ENCODE peak calls at places on chromosome 5, in nine cellular contexts. One of them, this sample, is unnamed.

GRCh38 chr5:14729448-14730385 is 65.2 kb downstream of the OTULIN start:
- DNase-seq in OCI-LY7: no peak
- DNase-seq in lower leg skin: no peak
- DNase-seq in PC-3: no peak
- DNase-seq in GM20000: no peak
- DNase-seq in endothelial cell: no peak
- DNase-seq in nephron progenitor cell: no peak
- DNase-seq in gastrocnemius medialis: no peak
- DNase-seq in tibial artery: no peak
- DNase-seq in this sample: no peak

GRCh38 chr5:140311011-140311467 is 8.1 kb upstream of the PFDN1 start:
- DNase-seq in OCI-LY7: no peak
- DNase-seq in lower leg skin: no peak
- DNase-seq in PC-3: peak; percentile 86
- DNase-seq in GM20000: no peak
- DNase-seq in endothelial cell: no peak
- DNase-seq in nephron progenitor cell: no peak
- DNase-seq in gastrocnemius medialis: no peak
- DNase-seq in tibial artery: no peak
- DNase-seq in this sample: peak; percentile 83

GRCh38 chr5:32190094-32190493 is 16.0 kb upstream of the GOLPH3 start:
- DNase-seq in OCI-LY7: no peak
- DNase-seq in lower leg skin: no peak
- DNase-seq in PC-3: no peak
- DNase-seq in GM20000: no peak
- DNase-seq in endothelial cell: no peak
- DNase-seq in nephron progenitor cell: no peak
- DNase-seq in gastrocnemius medialis: no peak
- DNase-seq in tibial artery: no peak
- DNase-seq in this sample: no peak

GRCh38 chr5:168174376-168174775 is 117.1 kb upstream of the WWC1 start:
- DNase-seq in OCI-LY7: no peak
- DNase-seq in lower leg skin: no peak
- DNase-seq in PC-3: no peak
- DNase-seq in GM20000: no peak
- DNase-seq in endothelial cell: no peak
- DNase-seq in nephron progenitor cell: no peak
- DNase-seq in gastrocnemius medialis: no peak
- DNase-seq in tibial artery: no peak
- DNase-seq in this sample: no peak

GRCh38 chr5:109533847-109534272 is 124.1 kb upstream of the PJA2 start:
- DNase-seq in OCI-LY7: no peak
- DNase-seq in lower leg skin: no peak
- DNase-seq in PC-3: peak; percentile 36
- DNase-seq in GM20000: no peak
- DNase-seq in endothelial cell: no peak
- DNase-seq in nephron progenitor cell: no peak
- DNase-seq in gastrocnemius medialis: no peak
- DNase-seq in tibial artery: no peak
- DNase-seq in this sample: peak; percentile 18

GRCh38 chr5:77683171-77683732 is 44.7 kb upstream of the OTP start:
- DNase-seq in OCI-LY7: no peak
- DNase-seq in lower leg skin: no peak
- DNase-seq in PC-3: no peak
- DNase-seq in GM20000: no peak
- DNase-seq in endothelial cell: no peak
- DNase-seq in nephron progenitor cell: no peak
- DNase-seq in gastrocnemius medialis: no peak
- DNase-seq in tibial artery: no peak
- DNase-seq in this sample: no peak

GRCh38 chr5:140632366-140633080 is 452 bp downstream of the CD14 start:
- DNase-seq in OCI-LY7: no peak
- DNase-seq in lower leg skin: no peak
- DNase-seq in PC-3: no peak
- DNase-seq in GM20000: peak; percentile 44
- DNase-seq in endothelial cell: no peak
- DNase-seq in nephron progenitor cell: no peak
- DNase-seq in gastrocnemius medialis: peak; percentile 24
- DNase-seq in tibial artery: peak; percentile 53
- DNase-seq in this sample: peak; percentile 9

GRCh38 chr5:133506165-133506564 is 106.2 kb downstream of the FSTL4 start:
- DNase-seq in OCI-LY7: no peak
- DNase-seq in lower leg skin: no peak
- DNase-seq in PC-3: no peak
- DNase-seq in GM20000: no peak
- DNase-seq in endothelial cell: no peak
- DNase-seq in nephron progenitor cell: no peak
- DNase-seq in gastrocnemius medialis: no peak
- DNase-seq in tibial artery: no peak
- DNase-seq in this sample: no peak

GRCh38 chr5:56447232-56447631 is 214.1 kb upstream of the ANKRD55 start:
- DNase-seq in OCI-LY7: no peak
- DNase-seq in lower leg skin: no peak
- DNase-seq in PC-3: no peak
- DNase-seq in GM20000: no peak
- DNase-seq in endothelial cell: no peak
- DNase-seq in nephron progenitor cell: no peak
- DNase-seq in gastrocnemius medialis: no peak
- DNase-seq in tibial artery: no peak
- DNase-seq in this sample: no peak

GRCh38 chr5:151047814-151048425 is 27.5 kb downstream of the GPX3 start:
- DNase-seq in OCI-LY7: peak; percentile 37
- DNase-seq in lower leg skin: no peak
- DNase-seq in PC-3: peak; percentile 22
- DNase-seq in GM20000: peak; percentile 41
- DNase-seq in endothelial cell: peak; percentile 40
- DNase-seq in nephron progenitor cell: peak; percentile 26
- DNase-seq in gastrocnemius medialis: no peak
- DNase-seq in tibial artery: peak; percentile 43
- DNase-seq in this sample: no peak

GRCh38 chr5:57988808-57989207 is 471.1 kb downstream of the PLK2 start:
- DNase-seq in OCI-LY7: no peak
- DNase-seq in lower leg skin: no peak
- DNase-seq in PC-3: no peak
- DNase-seq in GM20000: no peak
- DNase-seq in endothelial cell: no peak
- DNase-seq in nephron progenitor cell: no peak
- DNase-seq in gastrocnemius medialis: no peak
- DNase-seq in tibial artery: no peak
- DNase-seq in this sample: no peak

GRCh38 chr5:673837-674629 is 19.1 kb downstream of the TPPP start:
- DNase-seq in OCI-LY7: no peak
- DNase-seq in lower leg skin: no peak
- DNase-seq in PC-3: no peak
- DNase-seq in GM20000: no peak
- DNase-seq in endothelial cell: no peak
- DNase-seq in nephron progenitor cell: no peak
- DNase-seq in gastrocnemius medialis: peak; percentile 39
- DNase-seq in tibial artery: no peak
- DNase-seq in this sample: no peak

GRCh38 chr5:173806270-173807035 is 81.7 kb upstream of the CPEB4 start:
- DNase-seq in OCI-LY7: no peak
- DNase-seq in lower leg skin: no peak
- DNase-seq in PC-3: peak; percentile 22
- DNase-seq in GM20000: no peak
- DNase-seq in endothelial cell: no peak
- DNase-seq in nephron progenitor cell: no peak
- DNase-seq in gastrocnemius medialis: no peak
- DNase-seq in tibial artery: no peak
- DNase-seq in this sample: no peak

GRCh38 chr5:173807150-173807784 is 80.9 kb upstream of the CPEB4 start:
- DNase-seq in OCI-LY7: no peak
- DNase-seq in lower leg skin: no peak
- DNase-seq in PC-3: no peak
- DNase-seq in GM20000: no peak
- DNase-seq in endothelial cell: no peak
- DNase-seq in nephron progenitor cell: no peak
- DNase-seq in gastrocnemius medialis: no peak
- DNase-seq in tibial artery: no peak
- DNase-seq in this sample: no peak

GRCh38 chr5:173812811-173813550 is 75.2 kb upstream of the CPEB4 start:
- DNase-seq in OCI-LY7: no peak
- DNase-seq in lower leg skin: no peak
- DNase-seq in PC-3: no peak
- DNase-seq in GM20000: no peak
- DNase-seq in endothelial cell: no peak
- DNase-seq in nephron progenitor cell: no peak
- DNase-seq in gastrocnemius medialis: no peak
- DNase-seq in tibial artery: no peak
- DNase-seq in this sample: peak; percentile 47

GRCh38 chr5:173808079-173808808 is 79.9 kb upstream of the CPEB4 start:
- DNase-seq in OCI-LY7: no peak
- DNase-seq in lower leg skin: no peak
- DNase-seq in PC-3: no peak
- DNase-seq in GM20000: no peak
- DNase-seq in endothelial cell: no peak
- DNase-seq in nephron progenitor cell: no peak
- DNase-seq in gastrocnemius medialis: no peak
- DNase-seq in tibial artery: no peak
- DNase-seq in this sample: no peak

DNA sequence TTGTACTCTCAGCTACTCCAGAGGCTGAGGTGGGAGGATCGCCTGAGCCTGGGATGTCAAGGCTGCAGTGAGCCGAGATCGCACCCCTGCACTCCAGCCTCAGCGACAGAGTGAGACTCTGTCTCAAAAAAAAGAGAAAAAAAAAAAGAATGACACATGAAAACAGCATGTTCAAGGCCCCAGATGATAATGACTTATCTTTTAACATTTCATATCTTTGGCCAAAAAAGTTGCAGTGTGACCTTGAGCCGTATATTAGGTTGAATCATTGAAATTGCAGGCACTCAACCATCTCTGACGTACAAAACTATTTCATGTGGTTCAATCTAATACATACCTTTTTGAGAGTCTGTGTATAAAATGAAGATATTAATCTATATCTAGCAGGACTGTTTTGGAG is 79.1 kb upstream of the CPEB4 start:
- DNase-seq in OCI-LY7: no peak
- DNase-seq in lower leg skin: no peak
- DNase-seq in PC-3: no peak
- DNase-seq in GM20000: no peak
- DNase-seq in endothelial cell: no peak
- DNase-seq in nephron progenitor cell: no peak
- DNase-seq in gastrocnemius medialis: no peak
- DNase-seq in tibial artery: no peak
- DNase-seq in this sample: no peak
- TF ChIP-seq CTCF in OCI-LY7: no peak
- TF ChIP-seq CTCF in lower leg skin: no peak
- TF ChIP-seq CTCF in PC-3: no peak
- TF ChIP-seq CTCF in GM20000: no peak
- TF ChIP-seq CTCF in endothelial cell: no peak
- TF ChIP-seq CTCF in nephron progenitor cell: no peak
- TF ChIP-seq CTCF in gastrocnemius medialis: no peak
- TF ChIP-seq CTCF in tibial artery: no peak
- TF ChIP-seq CTCF in this sample: no peak

DNA sequence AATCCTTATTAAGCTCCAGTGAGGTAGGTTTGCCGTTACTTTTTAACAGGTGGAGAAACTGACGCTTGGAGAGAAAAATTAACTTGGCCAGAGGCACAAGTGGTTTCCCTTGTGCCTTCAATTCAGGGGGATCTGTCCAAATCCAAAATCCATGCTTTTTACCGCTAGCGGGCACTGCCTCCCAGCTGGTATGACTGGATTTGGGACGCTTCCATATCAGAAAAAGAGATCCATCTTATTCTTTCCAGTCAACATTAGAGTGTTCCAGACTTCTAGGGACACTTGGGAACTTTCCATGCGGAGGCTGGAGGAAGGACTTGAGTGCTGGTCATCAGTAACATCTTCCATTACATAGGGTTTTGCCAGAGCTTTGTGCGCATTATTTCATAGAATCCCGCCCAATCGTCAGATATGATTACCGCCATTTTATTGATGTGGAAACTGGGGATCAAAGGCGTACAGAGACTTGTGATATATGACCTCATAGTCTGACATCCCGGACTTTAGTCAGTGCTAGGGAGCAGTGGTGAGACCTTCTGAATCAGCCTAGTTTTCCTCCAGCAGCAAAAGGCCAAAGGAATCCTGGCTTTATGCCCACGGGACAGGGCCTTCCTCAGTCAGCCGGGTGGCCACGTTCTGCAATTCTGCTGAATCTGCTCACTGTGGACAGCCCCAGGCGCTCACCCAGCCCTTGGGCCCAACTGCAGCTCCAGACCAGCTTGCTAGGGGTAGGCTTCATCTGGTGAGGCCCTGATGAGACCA is 1.1 kb upstream of the GNPDA1 start:
- DNase-seq in OCI-LY7: no peak
- DNase-seq in lower leg skin: peak; percentile 68
- DNase-seq in PC-3: peak; percentile 49
- DNase-seq in GM20000: no peak
- DNase-seq in endothelial cell: no peak
- DNase-seq in nephron progenitor cell: no peak
- DNase-seq in gastrocnemius medialis: peak; percentile 43
- DNase-seq in tibial artery: peak; percentile 75
- DNase-seq in this sample: peak; percentile 83
- TF ChIP-seq CTCF in OCI-LY7: no peak
- TF ChIP-seq CTCF in lower leg skin: no peak
- TF ChIP-seq CTCF in PC-3: no peak
- TF ChIP-seq CTCF in GM20000: no peak
- TF ChIP-seq CTCF in endothelial cell: no peak
- TF ChIP-seq CTCF in nephron progenitor cell: no peak
- TF ChIP-seq CTCF in gastrocnemius medialis: no peak
- TF ChIP-seq CTCF in tibial artery: no peak
- TF ChIP-seq CTCF in this sample: no peak

GRCh38 chr5:65861830-65862241 is 64.5 kb upstream of the ERBIN start:
- DNase-seq in OCI-LY7: no peak
- DNase-seq in lower leg skin: no peak
- DNase-seq in PC-3: peak; percentile 81
- DNase-seq in GM20000: no peak
- DNase-seq in endothelial cell: no peak
- DNase-seq in nephron progenitor cell: no peak
- DNase-seq in gastrocnemius medialis: no peak
- DNase-seq in tibial artery: no peak
- DNase-seq in this sample: peak; percentile 100
- TF ChIP-seq CTCF in OCI-LY7: no peak
- TF ChIP-seq CTCF in lower leg skin: no peak
- TF ChIP-seq CTCF in PC-3: no peak
- TF ChIP-seq CTCF in GM20000: no peak
- TF ChIP-seq CTCF in endothelial cell: no peak
- TF ChIP-seq CTCF in nephron progenitor cell: no peak
- TF ChIP-seq CTCF in gastrocnemius medialis: no peak
- TF ChIP-seq CTCF in tibial artery: no peak
- TF ChIP-seq CTCF in this sample: no peak

DNA sequence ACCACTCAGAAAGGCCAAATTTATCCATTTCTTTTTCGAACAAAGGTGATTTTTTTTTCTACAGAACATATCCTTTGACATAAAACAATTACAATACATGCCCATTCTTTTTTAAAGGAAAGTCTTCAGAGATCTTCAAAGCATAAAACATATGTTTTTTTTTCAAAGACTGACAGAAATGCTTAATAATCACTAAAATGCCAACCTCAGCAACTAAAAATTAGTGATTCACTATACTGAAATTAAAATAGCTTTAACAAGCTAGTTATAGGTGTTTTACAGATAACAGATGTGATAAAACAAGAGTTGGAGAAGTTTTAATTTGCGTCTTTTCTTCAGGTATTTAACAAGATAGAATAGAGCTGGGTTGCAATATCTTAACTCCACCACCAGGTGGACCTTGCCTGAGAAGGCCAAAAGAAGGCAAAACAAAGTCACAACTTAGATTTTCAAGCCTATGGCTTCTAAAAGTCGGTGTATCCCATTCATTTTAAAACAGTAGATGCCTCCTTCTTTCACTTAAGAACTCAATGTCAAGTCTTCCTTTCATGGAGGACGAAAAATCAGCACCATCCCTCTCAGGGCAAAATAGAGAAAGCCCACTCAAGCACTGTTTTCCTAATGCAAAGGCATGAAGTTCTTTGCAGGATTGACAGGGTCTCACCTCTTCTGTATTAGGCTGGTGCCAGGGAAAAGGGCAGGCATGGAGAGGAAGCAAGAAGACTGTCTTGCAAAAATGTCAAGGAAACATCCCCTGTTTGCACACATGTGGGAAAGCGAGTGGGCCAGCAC is 31.1 kb upstream of the CPLX2 start:
- DNase-seq in OCI-LY7: peak; percentile 24
- DNase-seq in lower leg skin: no peak
- DNase-seq in PC-3: peak; percentile 34
- DNase-seq in GM20000: peak; percentile 31
- DNase-seq in endothelial cell: no peak
- DNase-seq in nephron progenitor cell: no peak
- DNase-seq in gastrocnemius medialis: no peak
- DNase-seq in tibial artery: no peak
- DNase-seq in this sample: peak; percentile 27
- TF ChIP-seq CTCF in OCI-LY7: peak; percentile 79
- TF ChIP-seq CTCF in lower leg skin: no peak
- TF ChIP-seq CTCF in PC-3: peak; percentile 62
- TF ChIP-seq CTCF in GM20000: peak; percentile 31
- TF ChIP-seq CTCF in endothelial cell: peak; percentile 76
- TF ChIP-seq CTCF in nephron progenitor cell: peak; percentile 54
- TF ChIP-seq CTCF in gastrocnemius medialis: no peak
- TF ChIP-seq CTCF in tibial artery: peak; percentile 18
- TF ChIP-seq CTCF in this sample: peak; percentile 91

This sample was measured in HFFc6.